ENCODE peak calls at places on chromosomes 13 and 19, in eight cellular contexts. E is amygdala; J is stimulated activated CD4-positive, alpha-beta T cell treated with anti-CD3 and anti-CD28 coated beads, Interleukin-1b, Interleukin-23, amount 100 ng/mL, for 48 hours; M is mucosa of descending colon; H is stimulated activated CD8-positive, alpha-beta memory T cell treated with anti-CD3 and anti-CD28 coated beads, Interleukin-4, amount 100 ng/mL, for 24 hours; C is Calu3; K is ELR; V is HT1080. X is an unnamed sample.

GRCh38 chr13:51523082-51523518 is 61.2 kb upstream of the WDFY2 start:
- DNase-seq in E (no peak), J (no peak), M (no peak), H (peak), C (no peak), K (peak), V (peak), X (peak)

GRCh38 chr19:47518139-47518538 is 3.3 kb upstream of the NAPA start:
- DNase-seq in E (no peak), J (peak), M (no peak), H (peak), C (no peak), K (no peak), V (no peak), X (peak)

GRCh38 chr19:10112895-10113591 is 1.6 kb downstream of the P2RY11 start:
- DNase-seq in E (no peak), J (peak), M (peak), H (peak), C (peak), K (peak), V (no peak), X (peak)

GRCh38 chr13:38767506-38768265 is 80.8 kb downstream of the FREM2 start:
- DNase-seq in E (peak), J (no peak), M (no peak), H (no peak), C (no peak), K (no peak), V (no peak), X (no peak)

GRCh38 chr13:42819712-42820111 is 38.3 kb downstream of the FAM216B start:
- DNase-seq in E (no peak), J (no peak), M (no peak), H (no peak), C (no peak), K (no peak), V (no peak), X (no peak)

GRCh38 chr19:38678891-38679494 is 31.5 kb downstream of the ACTN4 start:
- DNase-seq in E (no peak), J (no peak), M (peak), H (no peak), C (no peak), K (no peak), V (no peak), X (peak)

GRCh38 chr13:75910591-75910990 is 274.5 kb downstream of the LMO7 start:
- DNase-seq in E (no peak), J (no peak), M (no peak), H (no peak), C (no peak), K (no peak), V (no peak), X (no peak)

GRCh38 chr13:75430618-75431209 is 51.3 kb downstream of the TBC1D4 start:
- DNase-seq in E (no peak), J (no peak), M (no peak), H (no peak), C (no peak), K (no peak), V (no peak), X (no peak)

GRCh38 chr19:31300406-31300805 is 48.8 kb downstream of the TSHZ3 start:
- DNase-seq in E (no peak), J (no peak), M (no peak), H (no peak), C (no peak), K (no peak), V (no peak), X (no peak)

GRCh38 chr13:40101708-40102359 is 446.4 kb downstream of the COG6 start:
- DNase-seq in E (no peak), J (peak), M (no peak), H (no peak), C (no peak), K (no peak), V (no peak), X (no peak)

GRCh38 chr19:31529121-31529520 is 179.9 kb upstream of the TSHZ3 start:
- DNase-seq in E (no peak), J (no peak), M (no peak), H (no peak), C (no peak), K (peak), V (no peak), X (no peak)

GRCh38 chr19:49222011-49222410 is 64.4 kb downstream of the TRPM4 start:
- DNase-seq in E (no peak), J (no peak), M (no peak), H (no peak), C (no peak), K (peak), V (no peak), X (no peak)

GRCh38 chr19:46297700-46298476 is 1.0 kb downstream of the HIF3A start:
- DNase-seq in E (peak), J (no peak), M (peak), H (no peak), C (no peak), K (no peak), V (no peak), X (no peak)

X was measured in OCI-M1.